ENCODE peak calls at places on chromosomes 3 and 15, in ten cellular contexts. M is cardiac fibroblast; L is pancreas; Z is PC-3; P is CD4-positive, alpha-beta memory T cell; R is kidney; W is AG04449; F is AG09309; U is breast epithelium; V is GM23248. S is an unnamed sample.

GRCh38 chr3:81778678-81779182 is 17.3 kb upstream of the GBE1 start:
- DNase-seq in U (no peak), Z (no peak), M (peak), W (no peak), R (no peak), F (no peak), V (no peak), L (no peak), P (no peak), S (no peak)

GRCh38 chr15:62889141-62889661 is 153.3 kb upstream of the TPM1 start:
- DNase-seq in P (no peak), F (no peak), U (no peak), Z (no peak), R (no peak), M (no peak), V (no peak), W (no peak), L (no peak), S (no peak)

GRCh38 chr3:87196879-87197278 is 30.2 kb upstream of the CHMP2B start:
- DNase-seq in W (no peak), R (no peak), M (no peak), F (no peak), V (no peak), P (no peak), L (no peak), U (no peak), Z (peak), S (no peak)

GRCh38 chr15:101027273-101027901 is 108.2 kb downstream of the LRRK1 start:
- DNase-seq in M (no peak), Z (no peak), U (no peak), V (no peak), P (no peak), L (no peak), R (peak), W (no peak), F (no peak), S (peak)

GRCh38 chr3:133293397-133294107 is 106.3 kb upstream of the BFSP2 start:
- DNase-seq in R (no peak), M (no peak), P (no peak), F (no peak), L (no peak), U (no peak), Z (no peak), W (no peak), V (no peak), S (no peak)

GRCh38 chr3:134328846-134329245 is 45.4 kb downstream of the AMOTL2 start:
- DNase-seq in R (no peak), M (no peak), U (no peak), Z (no peak), F (no peak), P (no peak), L (no peak), W (no peak), V (no peak), S (no peak)

GRCh38 chr3:55668359-55668758 is 181.3 kb upstream of the WNT5A start:
- DNase-seq in L (no peak), M (no peak), P (no peak), V (no peak), Z (no peak), R (no peak), W (no peak), F (no peak), U (no peak), S (no peak)

GRCh38 chr3:165128544-165128943 is 50.2 kb upstream of the SI start:
- DNase-seq in V (no peak), P (no peak), F (no peak), Z (no peak), U (no peak), W (no peak), L (no peak), M (no peak), R (no peak), S (no peak)

GRCh38 chr3:9976736-9977709 is 9.6 kb downstream of the EMC3 start:
- DNase-seq in M (peak), U (peak), L (peak), V (peak), W (peak), P (no peak), R (peak), F (peak), Z (peak), S (peak)

GRCh38 chr3:151971814-151972579 is 98.6 kb downstream of the SUCNR1 start:
- DNase-seq in P (no peak), M (no peak), Z (peak), V (no peak), F (no peak), W (no peak), R (no peak), L (no peak), U (no peak), S (no peak)

GRCh38 chr3:183253364-183253960 is 409 bp downstream of the B3GNT5 start:
- DNase-seq in L (peak), U (peak), W (no peak), Z (peak), R (peak), F (no peak), V (peak), P (peak), M (peak), S (peak)

GRCh38 chr15:91853501-91853967 is at the start of gene SLCO3A1:
- DNase-seq in Z (no peak), L (peak), M (peak), W (no peak), R (peak), U (peak), F (no peak), P (peak), V (peak), S (peak)

DNA sequence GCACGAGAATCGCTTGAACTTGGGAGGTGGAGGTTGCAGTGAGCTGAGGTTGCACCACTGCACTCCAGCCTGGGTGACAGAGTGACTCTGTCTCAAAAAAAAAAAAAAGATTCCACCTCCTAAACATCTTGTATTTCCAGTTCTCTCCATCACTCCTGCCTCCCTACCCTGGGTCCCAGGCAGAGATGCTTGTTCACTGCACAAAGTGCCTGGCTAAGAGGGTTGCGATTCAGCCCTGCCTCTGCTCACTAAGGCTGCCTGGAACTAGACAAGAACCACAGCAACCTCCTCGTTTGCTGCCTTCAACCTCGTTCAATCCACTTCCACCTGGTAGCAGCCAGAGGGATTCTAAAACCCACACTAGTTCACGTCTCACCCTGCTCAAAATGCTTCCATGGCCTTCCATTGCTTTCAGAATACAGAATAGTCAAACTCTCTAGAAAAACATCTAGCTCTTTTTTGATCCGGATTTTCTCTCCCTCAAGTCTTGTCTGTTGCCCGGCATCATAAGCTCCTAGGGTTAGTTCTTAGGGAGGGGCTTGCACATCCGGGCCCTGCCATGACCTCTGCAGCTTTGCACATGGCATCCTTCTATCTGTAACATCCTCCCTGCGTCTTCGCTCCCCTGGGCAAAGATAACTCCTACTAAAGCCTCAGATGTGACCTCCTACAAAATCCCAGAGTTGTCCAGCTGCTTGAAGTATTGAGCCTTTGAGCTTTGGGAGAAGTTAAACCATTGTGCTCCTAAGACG is 1.0 kb upstream of the MCM2 start:
- DNase-seq in P (no peak), U (no peak), Z (no peak), V (no peak), F (no peak), L (no peak), R (no peak), M (no peak), W (no peak), S (no peak)
- H3K4me3 ChIP-seq in P (no peak), U (peak), Z (peak), V (peak), F (no peak), L (peak), R (peak), M (no peak), W (no peak), S (peak)

GRCh38 chr15:74174216-74174965 is 881 bp downstream of the ISLR start:
- DNase-seq in V (peak), L (no peak), Z (no peak), M (peak), P (no peak), F (no peak), W (no peak), U (peak), R (peak), S (peak)
- H3K4me3 ChIP-seq in V (peak), L (no peak), Z (no peak), M (no peak), P (no peak), F (peak), W (no peak), U (peak), R (peak), S (peak)

GRCh38 chr3:147423601-147424324 is 14.6 kb downstream of the ZIC1 start:
- DNase-seq in L (no peak), P (no peak), Z (no peak), U (no peak), V (no peak), W (no peak), R (no peak), F (no peak), M (no peak), S (no peak)

GRCh38 chr3:147421184-147421912 is 12.2 kb downstream of the ZIC1 start:
- DNase-seq in F (no peak), P (no peak), W (no peak), V (peak), U (no peak), L (no peak), R (peak), M (no peak), Z (no peak), S (no peak)

GRCh38 chr3:147422226-147422933 is 13.2 kb downstream of the ZIC1 start:
- DNase-seq in R (no peak), F (no peak), L (no peak), P (no peak), U (no peak), M (no peak), V (no peak), Z (no peak), W (no peak), S (no peak)

GRCh38 chr3:147424325-147424910 is 15.3 kb downstream of the ZIC1 start:
- DNase-seq in M (no peak), R (no peak), P (no peak), W (no peak), U (no peak), F (no peak), Z (no peak), L (no peak), V (no peak), S (no peak)

GRCh38 chr3:147422934-147423599 is 13.9 kb downstream of the ZIC1 start:
- DNase-seq in M (no peak), V (peak), F (no peak), L (no peak), R (no peak), P (no peak), Z (no peak), W (no peak), U (no peak), S (no peak)
- H3K4me3 ChIP-seq in M (no peak), V (peak), F (no peak), L (no peak), R (no peak), P (no peak), Z (no peak), W (no peak), U (no peak), S (no peak)

GRCh38 chr3:155416500-155417118 is 123.1 kb upstream of the STRIT1 start:
- DNase-seq in U (no peak), W (no peak), M (no peak), P (no peak), V (peak), F (no peak), R (no peak), Z (peak), L (no peak), S (no peak)
- H3K4me3 ChIP-seq in U (no peak), W (no peak), M (no peak), P (no peak), V (no peak), F (no peak), R (no peak), Z (peak), L (no peak), S (no peak)

DNA sequence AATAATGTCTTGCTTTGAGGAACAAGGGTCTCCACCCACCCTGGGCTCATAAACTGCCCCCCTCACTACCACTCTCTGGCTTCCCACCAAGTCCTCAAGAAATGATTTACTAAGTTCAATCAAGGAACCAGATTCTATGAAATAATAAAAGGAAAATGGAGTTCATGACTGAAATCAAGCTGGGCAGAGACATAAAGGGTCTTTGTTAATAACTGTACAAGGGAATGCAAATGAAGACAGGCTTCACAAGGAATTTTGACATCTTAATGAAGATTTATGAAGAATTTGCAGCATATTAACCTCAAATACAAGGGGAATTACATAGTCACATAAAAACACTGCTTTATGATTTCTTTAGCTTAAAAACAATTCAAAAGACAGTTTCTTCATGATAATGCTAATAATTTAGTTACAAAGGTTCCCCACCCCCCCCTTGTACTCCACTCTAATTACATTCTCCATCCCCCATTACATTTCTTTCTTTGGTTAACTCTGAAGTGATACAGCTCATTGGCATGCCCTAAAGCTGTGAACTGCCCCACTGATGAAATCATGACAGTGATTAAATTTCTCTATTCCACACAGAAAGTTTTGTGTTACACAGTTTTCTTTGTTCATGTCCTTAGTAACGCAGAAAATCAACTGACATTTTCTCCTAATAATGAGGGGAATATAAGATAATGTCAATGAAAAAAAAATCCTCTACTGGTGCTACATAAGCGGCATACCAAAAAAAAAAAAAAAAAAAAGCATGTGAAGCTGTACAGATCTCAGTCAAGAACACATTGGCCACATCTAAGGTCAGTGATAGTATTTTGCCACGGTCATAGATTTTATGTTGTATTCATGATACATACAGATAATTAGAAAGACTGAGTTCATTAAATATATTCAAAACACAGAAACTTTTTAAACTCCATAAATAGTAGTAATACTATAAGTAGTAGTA is 54.4 kb downstream of the WWTR1 start:
- DNase-seq in P (no peak), L (no peak), U (no peak), W (no peak), M (peak), R (no peak), V (peak), Z (no peak), F (no peak), S (no peak)
- H3K4me3 ChIP-seq in P (no peak), L (no peak), U (no peak), W (no peak), M (no peak), R (no peak), V (peak), Z (no peak), F (no peak), S (no peak)

DNA sequence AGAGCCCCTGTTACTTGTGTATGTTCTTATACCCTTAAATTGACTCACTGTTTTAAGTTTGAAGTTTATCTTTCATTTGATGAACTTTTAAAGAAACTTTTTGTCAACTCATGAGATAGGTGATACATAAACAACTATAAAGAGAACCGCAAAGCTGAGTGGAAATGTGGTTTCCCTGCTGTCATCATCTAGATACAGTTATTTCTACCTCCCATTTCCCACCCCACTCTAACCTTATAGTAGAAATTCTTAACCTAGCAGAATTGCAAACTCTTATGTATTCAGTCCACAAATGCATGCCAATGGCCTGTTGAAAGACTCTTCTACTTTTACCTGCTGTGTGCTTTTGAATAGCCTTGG is 2.7 kb downstream of the TIPARP start:
- DNase-seq in L (no peak), P (peak), Z (no peak), R (no peak), U (no peak), V (peak), F (no peak), M (no peak), W (no peak), S (no peak)
- H3K4me3 ChIP-seq in L (no peak), P (no peak), Z (peak), R (no peak), U (peak), V (peak), F (peak), M (peak), W (peak), S (no peak)

DNA sequence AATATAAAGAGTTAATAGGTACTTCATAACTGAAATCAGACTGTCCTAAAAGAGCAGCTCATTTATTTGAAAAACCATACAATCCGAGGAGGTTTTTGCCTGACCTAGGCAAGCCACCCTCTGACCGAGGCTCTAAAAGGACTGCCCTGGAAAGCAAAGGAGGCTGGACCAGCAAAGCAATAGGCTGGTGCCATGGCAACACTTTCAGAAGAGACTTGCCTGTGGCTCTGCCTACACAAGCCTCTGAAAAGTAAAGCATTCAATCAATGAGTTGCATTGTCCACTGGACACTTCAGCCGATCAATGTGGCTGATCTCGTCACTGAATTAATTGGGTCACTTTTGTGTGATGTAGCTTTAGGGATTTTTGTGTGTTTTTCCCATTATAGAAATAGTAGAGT is 99.1 kb upstream of the SEMA6D start:
- DNase-seq in W (no peak), R (no peak), U (no peak), Z (no peak), V (no peak), M (no peak), L (no peak), P (no peak), F (no peak), S (no peak)
- H3K4me3 ChIP-seq in W (no peak), R (no peak), U (no peak), Z (no peak), V (no peak), M (no peak), L (no peak), P (no peak), F (no peak), S (no peak)

GRCh38 chr3:126763035-126763434 is 59.0 kb downstream of the CHCHD6 start:
- DNase-seq in L (no peak), Z (no peak), V (no peak), W (no peak), F (no peak), P (no peak), M (no peak), R (no peak), U (no peak), S (no peak)
- H3K4me3 ChIP-seq in L (no peak), Z (no peak), V (no peak), W (no peak), F (no peak), P (no peak), M (no peak), R (no peak), U (no peak), S (no peak)

GRCh38 chr3:57105585-57105984 is 45.1 kb downstream of the SPATA12 start:
- DNase-seq in M (no peak), F (no peak), P (no peak), R (no peak), V (no peak), W (no peak), L (no peak), U (no peak), Z (no peak), S (no peak)
- H3K4me3 ChIP-seq in M (no peak), F (no peak), P (no peak), R (no peak), V (no peak), W (no peak), L (no peak), U (no peak), Z (no peak), S (no peak)

GRCh38 chr3:141575879-141576743 is 89.3 kb downstream of the RASA2 start:
- DNase-seq in L (no peak), F (no peak), Z (peak), W (no peak), P (peak), R (peak), M (peak), U (no peak), V (peak), S (no peak)
- H3K4me3 ChIP-seq in L (no peak), F (no peak), Z (no peak), W (no peak), P (no peak), R (no peak), M (no peak), U (no peak), V (no peak), S (no peak)